ENCODE peak calls at places on chromosomes 6 and 20, in seven cellular contexts. I is esophagus muscularis mucosa; Z is IMR-90; N is breast epithelium; O is cardiac muscle cell; M is upper lobe of left lung; T is CD8-positive, alpha-beta memory T cell. S is an unnamed sample. For H3K4me1, the result is how much of the 10 kb centered on the place peaks cover.

GRCh38 chr6:71040043-71040442 is 83.2 kb upstream of the B3GAT2 start:
- DNase-seq in Z (no peak), N (no peak), T (no peak), I (no peak), M (no peak), O (no peak), S (no peak)

GRCh38 chr6:93418448-93419303 is 683 bp downstream of the EPHA7 start:
- DNase-seq in T (no peak), O (peak), I (no peak), N (no peak), M (peak), Z (no peak), S (peak)

GRCh38 chr6:15769471-15770088 is 106.8 kb upstream of the DTNBP1 start:
- DNase-seq in T (no peak), I (no peak), O (no peak), Z (no peak), N (no peak), M (no peak), S (no peak)

GRCh38 chr20:36149012-36149411 is 5.5 kb upstream of the EPB41L1 start:
- DNase-seq in T (no peak), Z (no peak), I (no peak), N (no peak), M (no peak), O (no peak), S (no peak)

GRCh38 chr20:58595167-58595566 is 55.9 kb upstream of the STX16 start:
- DNase-seq in I (no peak), T (no peak), O (no peak), Z (no peak), N (no peak), M (no peak), S (no peak)

GRCh38 chr6:30264731-30265130 is 51.5 kb upstream of the TRIM26 start:
- DNase-seq in N (no peak), T (no peak), I (no peak), Z (peak), M (no peak), O (no peak), S (no peak)

GRCh38 chr6:41705996-41706835 is 29.2 kb downstream of the TFEB start:
- DNase-seq in T (no peak), N (peak), O (peak), M (peak), Z (peak), I (no peak), S (peak)

GRCh38 chr6:24537082-24537699 is 42.4 kb downstream of the ALDH5A1 start:
- DNase-seq in I (no peak), Z (no peak), O (no peak), M (no peak), T (no peak), N (no peak), S (no peak)

GRCh38 chr20:24275946-24276705 is 193.3 kb upstream of the SYNDIG1 start:
- DNase-seq in M (no peak), O (no peak), Z (no peak), I (no peak), T (no peak), N (no peak), S (no peak)

GRCh38 chr6:170206317-170206621 is 84.6 kb downstream of the DLL1 start:
- DNase-seq in O (no peak), M (no peak), Z (no peak), I (peak), N (peak), T (no peak), S (no peak)

GRCh38 chr20:25750220-25750764 is 53.6 kb upstream of the ZNF337 start:
- DNase-seq in I (no peak), O (no peak), N (no peak), T (no peak), Z (no peak), M (no peak), S (no peak)
- H3K4me1 ChIP-seq in I (under half), O (under half), N (under half), T (under half), Z (under half), M (under half), S (under half)

GRCh38 chr20:48695255-48695654 is 132.5 kb downstream of the PREX1 start:
- DNase-seq in M (no peak), I (no peak), Z (no peak), N (no peak), T (no peak), O (no peak), S (peak)
- H3K4me3 ChIP-seq in M (no peak), I (no peak), Z (no peak), N (no peak), T (no peak), O (no peak), S (no peak)

GRCh38 chr6:21801786-21802610 is 208.4 kb downstream of the SOX4 start:
- DNase-seq in T (no peak), O (no peak), N (no peak), I (no peak), Z (no peak), M (no peak), S (no peak)
- H3K27ac ChIP-seq in T (no peak), O (no peak), N (no peak), I (peak), Z (no peak), M (peak), S (no peak)

DNA sequence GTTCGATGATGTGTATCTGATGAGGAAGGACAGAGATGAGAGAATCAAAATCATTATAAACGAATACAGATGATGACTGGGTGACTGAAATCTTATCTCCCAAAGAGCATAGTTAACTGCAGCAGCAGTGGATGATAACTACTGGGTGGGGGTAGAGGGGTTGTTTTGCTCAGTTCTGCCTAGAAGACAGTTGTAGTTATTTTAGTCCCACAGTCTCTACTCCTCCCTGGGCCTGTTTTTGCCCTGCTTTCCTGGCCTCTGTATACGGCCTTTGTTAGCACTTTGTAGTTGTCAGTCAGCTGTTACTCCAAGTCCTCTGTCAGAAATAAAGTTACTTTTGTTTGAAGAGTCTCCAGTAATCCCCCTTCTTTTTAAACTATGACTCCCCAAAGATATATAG is 113.9 kb downstream of the SLC16A10 start:
- DNase-seq in Z (no peak), T (no peak), I (peak), M (no peak), N (no peak), O (no peak), S (no peak)
- H3K4me1 ChIP-seq in Z (under half), T (under half), I (under half), M (under half), N (under half), O (under half), S (under half)